ENCODE peak calls at places on chromosomes 16 and 17, in six cellular contexts. S is GM23338, Q is MM.1S, B is GM23248, N is hepatocyte, P is SK-N-SH. U is an unnamed sample.

GRCh38 chr17:59620518-59621259 is 994 bp downstream of the CLTC start:
- DNase-seq in S (peak; percentile 50), Q (peak; percentile 70), B (peak; percentile 68), N (peak; percentile 64), P (peak; percentile 59), U (peak; percentile 51)

GRCh38 chr16:12160815-12161550 is 184.4 kb downstream of the SNX29 start:
- DNase-seq in S (no peak), Q (no peak), B (no peak), N (no peak), P (no peak), U (no peak)

GRCh38 chr17:39626671-39627169 is at the start of gene PPP1R1B:
- DNase-seq in S (peak; percentile 74), Q (no peak), B (peak; percentile 24), N (no peak), P (peak; percentile 71), U (no peak)

GRCh38 chr16:4392382-4393242 is 21.0 kb downstream of the VASN start:
- DNase-seq in S (peak; percentile 96), Q (no peak), B (peak; percentile 92), N (peak; percentile 82), P (peak; percentile 94), U (no peak)

GRCh38 chr16:11583889-11584565 is 2.7 kb downstream of the LITAF start:
- DNase-seq in S (no peak), Q (peak; percentile 28), B (no peak), N (no peak), P (no peak), U (no peak)

GRCh38 chr17:81859906-81860755 is at the start of gene P4HB:
- DNase-seq in S (no peak), Q (no peak), B (peak; percentile 48), N (no peak), P (peak; percentile 100), U (peak; percentile 30)

GRCh38 chr16:46857261-46857962 is 26.4 kb upstream of the C16orf87 start:
- DNase-seq in S (peak; percentile 59), Q (peak; percentile 12), B (peak; percentile 85), N (peak; percentile 60), P (peak; percentile 63), U (peak; percentile 29)

GRCh38 chr17:47188266-47188665 is 829 bp downstream of the CDC27 start:
- DNase-seq in S (peak; percentile 16), Q (peak; percentile 25), B (peak; percentile 72), N (no peak), P (peak; percentile 42), U (peak; percentile 51)

GRCh38 chr17:4505187-4505586 is 6.5 kb downstream of the SPNS2 start:
- DNase-seq in S (no peak), Q (no peak), B (no peak), N (no peak), P (no peak), U (no peak)

GRCh38 chr17:57927048-57927723 is 28.0 kb downstream of the CUEDC1 start:
- DNase-seq in S (peak; percentile 60), Q (no peak), B (peak; percentile 74), N (no peak), P (peak; percentile 45), U (no peak)

GRCh38 chr17:41893384-41893783 is 25.4 kb downstream of the ACLY start:
- DNase-seq in S (no peak), Q (no peak), B (no peak), N (no peak), P (no peak), U (no peak)

GRCh38 chr16:71537643-71538042 is 11.4 kb downstream of the CHST4 start:
- DNase-seq in S (peak; percentile 82), Q (peak; percentile 61), B (peak; percentile 65), N (peak; percentile 73), P (peak; percentile 36), U (peak; percentile 67)

GRCh38 chr16:14014284-14014625 is 56.9 kb upstream of the MRTFB start:
- DNase-seq in S (no peak), Q (no peak), B (no peak), N (no peak), P (no peak), U (no peak)

GRCh38 chr16:77246160-77246559 is 47.0 kb downstream of the SYCE1L start:
- DNase-seq in S (no peak), Q (no peak), B (no peak), N (no peak), P (no peak), U (no peak)

GRCh38 chr16:57994778-57995177 is 5.7 kb downstream of the ZNF319 start:
- DNase-seq in S (peak; percentile 68), Q (peak; percentile 48), B (peak; percentile 77), N (peak; percentile 62), P (peak; percentile 64), U (peak; percentile 45)

GRCh38 chr17:29379084-29379811 is 10.9 kb upstream of the TAOK1 start:
- DNase-seq in S (no peak), Q (no peak), B (peak; percentile 14), N (no peak), P (no peak), U (no peak)

GRCh38 chr17:2549392-2550211 is 37.9 kb upstream of the METTL16 start:
- DNase-seq in S (peak; percentile 35), Q (no peak), B (no peak), N (no peak), P (no peak), U (no peak)

GRCh38 chr16:88347656-88348376 is 34.9 kb upstream of the ZNF469 start:
- DNase-seq in S (no peak), Q (no peak), B (no peak), N (no peak), P (peak; percentile 20), U (peak; percentile 81)

GRCh38 chr17:17078832-17079231 is 36.6 kb downstream of the MPRIP start:
- DNase-seq in S (no peak), Q (no peak), B (no peak), N (no peak), P (no peak), U (no peak)

GRCh38 chr17:336110-337021 is 16.2 kb downstream of the RPH3AL start:
- DNase-seq in S (no peak), Q (no peak), B (no peak), N (no peak), P (peak; percentile 62), U (no peak)

GRCh38 chr17:67974598-67975066 is 21.6 kb downstream of the C17orf58 start:
- DNase-seq in S (peak; percentile 97), Q (no peak), B (no peak), N (no peak), P (no peak), U (no peak)

GRCh38 chr17:27533874-27534815 is 77.9 kb downstream of the KSR1 start:
- DNase-seq in S (peak; percentile 68), Q (no peak), B (peak; percentile 90), N (no peak), P (no peak), U (no peak)

DNA sequence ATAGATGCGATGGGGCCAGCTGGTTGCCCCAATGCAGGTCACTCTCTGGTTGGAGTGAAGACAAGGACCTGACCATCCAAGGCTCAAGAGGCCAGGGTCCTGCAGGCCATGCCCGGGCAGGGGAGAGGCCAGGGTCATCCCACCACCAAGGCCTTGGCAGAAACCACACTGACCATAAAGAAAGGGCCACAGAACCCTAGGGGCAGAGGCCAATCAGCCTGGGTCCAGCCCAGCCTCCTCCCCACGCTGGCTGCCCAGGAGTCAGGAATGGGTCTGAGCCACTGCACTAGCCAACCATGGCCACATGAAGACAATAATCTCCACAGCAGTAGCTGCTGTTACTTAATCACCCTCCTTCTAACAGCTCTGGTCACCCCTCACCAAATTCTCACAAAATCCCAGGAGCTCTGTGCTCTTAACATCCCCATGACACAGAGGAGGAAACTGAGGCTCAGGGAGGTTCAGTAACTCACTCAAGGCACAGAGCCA is 10.2 kb upstream of the BCAR1 start:
- DNase-seq in S (no peak), Q (no peak), B (no peak), N (no peak), P (peak; percentile 6), U (no peak)
- H3K27ac ChIP-seq in S (peak overlapping the region; percentile 32), Q (no peak overlapping the region), B (no peak overlapping the region), N (peak overlapping the region; percentile 99), P (no peak overlapping the region), U (no peak overlapping the region)

DNA sequence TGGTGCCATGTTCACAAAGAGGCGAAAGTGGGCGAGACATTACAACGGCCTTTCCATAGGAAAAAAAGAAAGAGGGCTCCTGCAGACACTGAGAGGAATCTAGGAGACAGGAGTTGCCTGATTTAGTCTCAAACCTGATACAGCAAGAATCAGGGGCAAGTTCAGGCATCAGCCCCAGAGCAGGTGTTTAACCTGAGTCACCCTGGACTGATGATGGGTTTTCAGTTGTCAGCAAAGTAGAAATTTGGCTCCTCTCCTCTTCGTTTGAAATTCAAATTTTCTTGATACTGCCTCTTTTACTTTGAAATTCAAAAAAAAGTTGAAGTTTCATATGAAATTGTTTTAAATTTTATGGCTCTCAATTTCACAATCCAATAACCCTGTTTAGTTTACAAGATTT is 189.5 kb downstream of the ABCC12 start:
- DNase-seq in S (no peak), Q (no peak), B (no peak), N (no peak), P (no peak), U (no peak)
- H3K4me2 ChIP-seq in S (no peak overlapping the region), Q (no peak overlapping the region), B (no peak overlapping the region), N (no peak overlapping the region), P (no peak overlapping the region), U (no peak overlapping the region)

GRCh38 chr16:1983544-1984346 is at the start of gene GFER:
- DNase-seq in S (peak; percentile 98), Q (peak; percentile 90), B (peak; percentile 95), N (peak; percentile 96), P (peak; percentile 99), U (peak; percentile 80)
- TF ChIP-seq EZH2phosphoT487 in S (no peak), Q (no peak), B (no peak), N (no peak), P (no peak), U (no peak)

GRCh38 chr16:23771027-23771426 is 16.2 kb downstream of the CHP2 start:
- DNase-seq in S (no peak), Q (no peak), B (peak; percentile 24), N (no peak), P (no peak), U (no peak)

GRCh38 chr16:23773339-23773738 is 18.5 kb downstream of the CHP2 start:
- DNase-seq in S (no peak), Q (no peak), B (no peak), N (no peak), P (no peak), U (no peak)

GRCh38 chr16:23765933-23766332 is 11.1 kb downstream of the CHP2 start:
- DNase-seq in S (no peak), Q (no peak), B (no peak), N (no peak), P (no peak), U (no peak)

GRCh38 chr16:23771642-23772041 is 16.8 kb downstream of the CHP2 start:
- DNase-seq in S (no peak), Q (no peak), B (no peak), N (no peak), P (no peak), U (no peak)

DNA sequence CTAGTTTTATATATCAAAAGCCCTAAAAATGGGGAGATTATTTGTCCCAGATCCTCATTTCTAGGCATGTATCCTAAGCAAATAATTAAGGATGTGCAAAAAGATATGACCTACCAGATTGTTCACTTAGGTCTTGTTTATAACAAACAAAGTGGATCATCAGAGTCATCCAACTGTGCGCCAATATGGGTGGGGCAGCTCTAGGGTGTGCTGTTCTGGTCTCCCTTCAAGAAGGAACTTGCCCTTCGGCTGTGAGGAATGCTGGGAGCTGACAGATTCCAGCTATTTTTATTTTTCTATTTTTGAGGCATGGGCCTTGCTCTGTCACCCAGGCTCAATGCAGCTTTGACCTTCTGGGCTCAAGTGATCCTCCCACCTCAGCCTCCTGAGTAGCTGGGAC is 13.8 kb downstream of the CHP2 start:
- DNase-seq in S (no peak), Q (no peak), B (no peak), N (no peak), P (no peak), U (no peak)
- H3K27ac ChIP-seq in S (no peak overlapping the region), Q (no peak overlapping the region), B (no peak overlapping the region), N (no peak overlapping the region), P (no peak overlapping the region), U (no peak overlapping the region)

U was measured in OCI-LY7.